ENCODE peak calls at places on chromosomes 1 and 21, in eight cellular contexts. V is amniotic stem cell; Q is activated CD4-positive, alpha-beta T cell treated with anti-CD3 and anti-CD28 coated beads, Interleukin-2, amount 50 U/mL, for 48 hours; G is KBM-7; H is pancreas; X is activated T-cell treated with anti-CD3 and anti-CD28 coated beads, Interleukin-2, amount 50 U/mL, for 72 hours; T is spleen; O is T-helper 2 cell. K is an unnamed sample.

GRCh38 chr1:234533034-234533571 is 54.1 kb upstream of the TARBP1 start:
- DNase-seq in V (peak; percentile 59), Q (no peak), G (no peak), H (no peak), X (no peak), T (peak; percentile 50), O (no peak), K (no peak)

GRCh38 chr1:95039360-95040031 is 33.3 kb downstream of the ALG14 start:
- DNase-seq in V (no peak), Q (no peak), G (no peak), H (no peak), X (no peak), T (no peak), O (no peak), K (no peak)

GRCh38 chr21:45880097-45881068 is 101.2 kb upstream of the COL6A1 start:
- DNase-seq in V (peak; percentile 12), Q (peak; percentile 85), G (peak; percentile 73), H (peak; percentile 77), X (peak; percentile 79), T (peak; percentile 90), O (peak; percentile 76), K (peak; percentile 55)

GRCh38 chr21:33109574-33110339 is 39.8 kb downstream of the OLIG1 start:
- DNase-seq in V (no peak), Q (peak; percentile 36), G (peak; percentile 79), H (no peak), X (peak; percentile 3), T (peak; percentile 80), O (peak; percentile 18), K (peak; percentile 27)

GRCh38 chr1:47689894-47690293 is 252.1 kb downstream of the FOXD2 start:
- DNase-seq in V (no peak), Q (no peak), G (no peak), H (no peak), X (no peak), T (peak; percentile 59), O (no peak), K (no peak)

GRCh38 chr1:180505732-180506335 is 3.5 kb upstream of the ACBD6 start:
- DNase-seq in V (no peak), Q (no peak), G (no peak), H (no peak), X (no peak), T (no peak), O (no peak), K (no peak)

GRCh38 chr21:18545908-18546307 is 142.3 kb upstream of the TMPRSS15 start:
- DNase-seq in V (no peak), Q (no peak), G (no peak), H (no peak), X (no peak), T (no peak), O (no peak), K (no peak)

GRCh38 chr21:36513430-36513829 is 33.5 kb upstream of the CLDN14 start:
- DNase-seq in V (no peak), Q (no peak), G (no peak), H (no peak), X (no peak), T (no peak), O (no peak), K (no peak)

GRCh38 chr1:53517821-53518352 is 58.7 kb downstream of the DMRTB1 start:
- DNase-seq in V (no peak), Q (no peak), G (no peak), H (no peak), X (no peak), T (no peak), O (no peak), K (no peak)

GRCh38 chr1:196732526-196732925 is 42.1 kb upstream of the CFHR3 start:
- DNase-seq in V (no peak), Q (no peak), G (no peak), H (no peak), X (no peak), T (no peak), O (no peak), K (no peak)

GRCh38 chr1:56712150-56712549 is 67.0 kb downstream of the PRKAA2 start:
- DNase-seq in V (no peak), Q (no peak), G (no peak), H (no peak), X (no peak), T (no peak), O (no peak), K (no peak)

GRCh38 chr21:37710555-37711293 is 205.5 kb downstream of the KCNJ6 start:
- DNase-seq in V (no peak), Q (no peak), G (no peak), H (no peak), X (no peak), T (no peak), O (no peak), K (no peak)

GRCh38 chr1:9538669-9539164 is 548 bp upstream of the SLC25A33 start:
- DNase-seq in V (no peak), Q (peak; percentile 13), G (no peak), H (peak; percentile 59), X (no peak), T (peak; percentile 84), O (no peak), K (no peak)

GRCh38 chr1:179867493-179868330 is 9.9 kb downstream of the TOR1AIP2 start:
- DNase-seq in V (peak; percentile 8), Q (peak; percentile 55), G (peak; percentile 78), H (peak; percentile 63), X (peak; percentile 38), T (no peak), O (peak; percentile 43), K (peak; percentile 15)

GRCh38 chr1:242132446-242132845 is 133.5 kb upstream of the MAP1LC3C start:
- DNase-seq in V (no peak), Q (no peak), G (no peak), H (no peak), X (no peak), T (no peak), O (no peak), K (no peak)

K was measured in AML-193.